ENCODE peak calls at places on chromosomes 4 and X, in seven cellular contexts. Q is RWPE2, H is transverse colon, W is endothelial cell of umbilical vein, U is colonic mucosa, D is MM.1S, N is lung. P is an unnamed sample. For H3K27me3, the result is how much of the 10 kb centered on the place peaks cover.

GRCh38 chrX:40174594-40175415 is 77.0 kb upstream of the BCOR start:
- DNase-seq in Q (no peak), U (peak), H (peak), N (no peak), D (peak), W (peak), P (peak)

GRCh38 chrX:22196151-22196550 is 76.6 kb upstream of the CBLL2 start:
- DNase-seq in Q (no peak), U (no peak), N (no peak), D (no peak), H (no peak), W (no peak), P (no peak)

GRCh38 chrX:97266406-97267121 is 382.9 kb downstream of the RPA4 start:
- DNase-seq in W (no peak), H (no peak), U (no peak), Q (no peak), D (no peak), N (no peak), P (no peak)

GRCh38 chr4:15805583-15806517 is 27.7 kb downstream of the CD38 start:
- DNase-seq in Q (no peak), D (peak), N (peak), U (peak), W (peak), H (no peak), P (peak)

GRCh38 chr4:140813804-140814203 is 57.6 kb upstream of the TBC1D9 start:
- DNase-seq in Q (no peak), U (no peak), H (no peak), W (no peak), D (no peak), N (no peak), P (peak)

GRCh38 chr4:41384992-41385391 is 128.3 kb downstream of the UCHL1 start:
- DNase-seq in H (peak), N (peak), Q (no peak), U (peak), D (no peak), W (peak), P (peak)

GRCh38 chr4:150080335-150080734 is 2.1 kb downstream of the DCLK2 start:
- DNase-seq in U (no peak), N (no peak), Q (no peak), H (no peak), D (no peak), W (no peak), P (no peak)

GRCh38 chrX:110428144-110428543 is 69.5 kb downstream of the RTL9 start:
- DNase-seq in Q (no peak), U (no peak), W (no peak), N (no peak), H (no peak), D (no peak), P (no peak)

GRCh38 chrX:134431894-134432293 is 28.1 kb upstream of the HPRT1 start:
- DNase-seq in D (no peak), Q (no peak), W (peak), U (no peak), N (no peak), H (no peak), P (no peak)

GRCh38 chrX:107205770-107206696 is at the start of the genes DNAAF6 and NUP62CL:
- DNase-seq in W (peak), Q (peak), N (peak), H (peak), D (peak), U (peak), P (peak)

GRCh38 chr4:184424993-184425758 is 49.2 kb downstream of the IRF2 start:
- DNase-seq in N (no peak), W (no peak), D (no peak), H (no peak), U (no peak), Q (no peak), P (no peak)

GRCh38 chr4:184504385-184504784 is 30.0 kb upstream of the IRF2 start:
- DNase-seq in U (no peak), H (no peak), W (no peak), D (no peak), N (no peak), Q (no peak), P (no peak)

GRCh38 chr4:105196523-105197145 is 50.0 kb downstream of the TET2 start:
- DNase-seq in U (no peak), N (no peak), D (no peak), Q (no peak), H (no peak), W (no peak), P (no peak)

GRCh38 chr4:73021634-73022033 is 47.9 kb downstream of the COX18 start:
- DNase-seq in N (no peak), D (peak), W (peak), U (no peak), Q (no peak), H (no peak), P (peak)

GRCh38 chrX:115344885-115345653 is 55.6 kb downstream of the LUZP4 start:
- DNase-seq in N (peak), U (peak), W (peak), Q (peak), D (peak), H (peak), P (peak)

GRCh38 chrX:93673869-93674271 is at the start of gene FAM133A:
- DNase-seq in U (no peak), D (peak), Q (no peak), N (no peak), W (no peak), H (no peak), P (peak)

GRCh38 chr4:147334478-147334877 is 146.4 kb upstream of the EDNRA start:
- DNase-seq in W (peak), D (no peak), H (no peak), Q (no peak), U (no peak), N (no peak), P (no peak)

GRCh38 chr4:139556735-139557505 is 901 bp upstream of the SETD7 start:
- DNase-seq in U (peak), H (peak), N (peak), D (peak), W (peak), Q (peak), P (peak)

GRCh38 chrX:129953881-129954280 is 28.6 kb upstream of the BCORL1 start:
- DNase-seq in N (no peak), D (no peak), Q (no peak), H (no peak), U (no peak), W (no peak), P (no peak)

GRCh38 chr4:186699298-186699697 is 24.4 kb downstream of the FAT1 start:
- DNase-seq in D (no peak), U (no peak), W (no peak), N (no peak), H (no peak), Q (no peak), P (no peak)

GRCh38 chrX:72382199-72382590 is 76.5 kb upstream of the CITED1 start:
- DNase-seq in D (peak), U (no peak), Q (no peak), H (no peak), W (no peak), N (no peak), P (no peak)

GRCh38 chr4:187027231-187027760 is 303.6 kb upstream of the FAT1 start:
- DNase-seq in Q (no peak), D (no peak), N (no peak), W (no peak), H (no peak), U (no peak), P (no peak)

DNA sequence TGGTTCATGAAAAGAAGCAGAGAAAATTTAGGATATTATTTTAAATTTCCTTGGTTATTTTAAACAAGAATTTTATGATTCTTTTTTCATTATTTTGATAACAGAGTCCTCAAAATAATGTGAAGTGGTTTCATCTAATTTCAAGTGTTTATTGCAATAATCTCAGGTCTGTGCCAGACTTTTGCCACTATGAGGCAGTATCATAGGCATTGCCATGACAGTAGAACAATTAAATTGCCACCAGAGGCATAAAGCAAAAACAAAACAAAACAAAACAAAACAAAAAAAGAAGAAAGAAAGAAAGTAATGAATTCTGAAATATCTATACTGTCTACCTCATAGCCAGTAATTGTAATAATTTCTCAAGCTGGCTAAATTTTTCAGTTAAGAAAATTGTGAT is 739.2 kb downstream of the KCTD8 start:
- DNase-seq in N (no peak), Q (no peak), D (no peak), U (no peak), W (no peak), H (no peak), P (no peak)
- TF ChIP-seq CTCF in N (no peak), Q (no peak), D (peak), U (no peak), W (no peak), H (no peak), P (no peak)

GRCh38 chr4:54229631-54230478 is 762 bp downstream of the PDGFRA start:
- DNase-seq in U (no peak), N (no peak), W (no peak), H (no peak), D (no peak), Q (peak), P (no peak)
- H3K27me3 ChIP-seq in U (half or more), N (under half), W (half or more), H (half or more), D (half or more), Q (half or more), P (under half)

GRCh38 chr4:128516568-128516967 is 229.0 kb upstream of the PGRMC2 start:
- DNase-seq in D (peak), W (peak), U (no peak), H (no peak), N (no peak), Q (no peak), P (no peak)

GRCh38 chr4:128519163-128519810 is 231.7 kb upstream of the PGRMC2 start:
- DNase-seq in U (no peak), W (peak), Q (no peak), D (no peak), H (no peak), N (no peak), P (peak)

GRCh38 chr4:128513664-128514484 is 226.3 kb upstream of the PGRMC2 start:
- DNase-seq in W (no peak), D (peak), N (no peak), Q (no peak), U (no peak), H (no peak), P (no peak)

GRCh38 chr4:128517739-128518510 is 230.3 kb upstream of the PGRMC2 start:
- DNase-seq in W (peak), N (peak), D (peak), H (peak), U (peak), Q (peak), P (peak)

GRCh38 chr4:128517096-128517738 is 229.6 kb upstream of the PGRMC2 start:
- DNase-seq in Q (no peak), U (no peak), W (peak), H (no peak), D (no peak), N (no peak), P (no peak)
- H3K4me3 ChIP-seq in Q (no peak), U (no peak), W (no peak), H (no peak), D (no peak), N (no peak), P (no peak)

DNA sequence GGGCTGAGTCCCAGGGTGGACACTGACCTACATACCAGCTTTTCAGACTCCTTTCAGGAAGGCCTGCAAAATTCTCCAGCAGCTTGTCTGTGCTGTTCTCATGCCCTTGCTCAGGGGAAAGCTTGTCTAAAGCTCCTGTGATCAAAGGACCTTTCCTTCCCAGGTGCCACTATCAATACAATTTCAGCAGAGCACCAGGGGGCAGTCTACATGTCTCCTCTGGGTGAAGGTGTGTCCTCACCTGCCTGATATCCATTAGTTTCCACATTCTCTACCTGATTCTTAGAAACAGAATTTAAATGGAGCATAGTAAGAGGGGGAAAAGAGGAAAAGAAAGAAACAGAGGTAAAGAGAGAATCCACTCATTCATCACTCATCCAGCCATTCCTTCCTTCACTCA is 114.2 kb downstream of the PPARGC1A start:
- DNase-seq in D (peak), N (no peak), W (no peak), H (no peak), Q (no peak), U (peak), P (no peak)
- TF ChIP-seq CTCF in D (no peak), N (no peak), W (no peak), H (no peak), Q (no peak), U (peak), P (peak)

GRCh38 chr4:6251365-6251764 is 18.3 kb upstream of the WFS1 start:
- DNase-seq in D (no peak), Q (no peak), H (no peak), N (no peak), W (no peak), U (no peak), P (no peak)
- H3K27me3 ChIP-seq in D (under half), Q (under half), H (under half), N (under half), W (under half), U (under half), P (under half)

DNA sequence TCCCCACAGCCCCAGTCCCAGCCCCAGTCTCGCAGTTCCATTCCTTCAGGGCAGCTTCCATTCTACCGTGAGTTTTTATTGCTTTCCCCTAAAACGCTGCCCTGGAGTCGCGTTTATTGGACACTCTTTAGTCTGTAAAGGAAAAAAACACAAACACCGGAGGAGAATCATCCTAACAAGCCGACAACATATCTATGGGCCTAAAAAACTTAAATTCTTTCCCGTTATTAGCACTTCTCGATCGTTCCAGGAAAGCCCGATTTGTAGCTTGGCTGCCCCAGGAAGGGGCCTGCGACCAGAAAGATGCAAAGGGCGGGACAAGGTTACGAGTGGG is 178.5 kb downstream of the CBR4 start:
- DNase-seq in N (no peak), Q (no peak), D (no peak), W (no peak), U (peak), H (no peak), P (no peak)
- H3K4me3 ChIP-seq in N (peak), Q (peak), D (peak), W (peak), U (peak), H (peak), P (peak)

DNA sequence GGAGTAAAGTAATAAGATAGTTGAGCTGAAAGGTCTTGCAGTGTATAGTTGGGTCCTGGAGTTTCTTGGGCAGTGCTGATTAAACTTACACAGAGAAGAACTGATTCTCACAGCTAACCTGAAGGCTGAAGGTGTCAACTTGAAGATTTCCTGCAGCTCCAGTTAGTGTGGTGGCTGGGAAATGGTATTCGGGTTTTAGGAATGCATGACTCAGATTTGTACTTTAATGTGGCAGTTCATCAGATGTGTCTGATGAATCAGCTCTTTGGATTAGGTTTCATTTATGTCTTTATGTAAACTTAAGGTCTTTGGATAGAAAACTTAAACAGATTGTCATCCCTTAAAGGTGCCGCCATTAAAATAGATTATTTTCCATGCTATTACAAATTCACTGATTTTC is 200.0 kb downstream of the IL1RAPL1 start:
- DNase-seq in U (no peak), W (peak), N (no peak), H (no peak), Q (no peak), D (no peak), P (no peak)
- TF ChIP-seq CTCF in U (no peak), W (no peak), N (no peak), H (no peak), Q (no peak), D (no peak), P (no peak)

GRCh38 chr4:133146192-133146573 is 2.9 kb upstream of the PCDH10 start:
- DNase-seq in Q (no peak), U (no peak), W (no peak), N (no peak), D (no peak), H (no peak), P (no peak)
- H3K27me3 ChIP-seq in Q (half or more), U (under half), W (under half), N (under half), D (under half), H (half or more), P (under half)

GRCh38 chrX:137427813-137428212 is 138.1 kb upstream of the ZIC3 start:
- DNase-seq in Q (no peak), H (no peak), D (no peak), W (no peak), N (no peak), U (no peak), P (no peak)
- H3K4me3 ChIP-seq in Q (peak), H (peak), D (peak), W (no peak), N (no peak), U (peak), P (no peak)

DNA sequence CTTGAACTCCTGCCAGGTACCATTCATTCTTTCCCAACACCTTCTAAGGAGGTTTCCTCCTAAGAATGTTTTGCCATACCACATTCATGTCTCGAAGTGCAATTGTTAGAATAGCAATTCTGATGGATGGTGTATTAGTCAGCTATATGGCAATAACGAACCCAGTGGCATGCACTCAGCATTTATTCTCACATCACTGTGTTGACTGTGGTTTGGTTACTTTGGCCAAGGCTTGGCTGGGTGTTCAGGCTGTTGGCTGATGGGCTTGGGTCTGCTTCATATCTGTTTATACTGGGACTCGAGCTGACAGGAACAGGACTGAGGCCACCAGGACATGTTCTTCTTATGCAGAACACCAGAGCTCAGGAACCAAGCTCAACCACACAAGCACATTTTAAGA is 31.7 kb downstream of the PSAPL1 start:
- DNase-seq in Q (peak), W (no peak), U (no peak), H (no peak), N (no peak), D (no peak), P (no peak)
- TF ChIP-seq CTCF in Q (no peak), W (no peak), U (no peak), H (no peak), N (no peak), D (no peak), P (no peak)